ENCODE peak calls at places on chromosomes 4 and X, in six cellular contexts. One of them, this sample, is unnamed.

GRCh38 chr4:183758006-183758734 is 99.1 kb downstream of the TRAPPC11 start:
- DNase-seq in ovary: peak
- DNase-seq in endothelial cell of umbilical vein: no peak
- DNase-seq in H54: no peak
- DNase-seq in HCT116: no peak
- DNase-seq in esophagus squamous epithelium: no peak
- DNase-seq in this sample: peak

GRCh38 chrX:46637937-46638336 is 64.4 kb downstream of the CHST7 start:
- DNase-seq in ovary: no peak
- DNase-seq in endothelial cell of umbilical vein: peak
- DNase-seq in H54: peak
- DNase-seq in HCT116: no peak
- DNase-seq in esophagus squamous epithelium: no peak
- DNase-seq in this sample: peak

GRCh38 chrX:123408856-123409737 is 225.0 kb downstream of the GRIA3 start:
- DNase-seq in ovary: no peak
- DNase-seq in endothelial cell of umbilical vein: no peak
- DNase-seq in H54: no peak
- DNase-seq in HCT116: no peak
- DNase-seq in esophagus squamous epithelium: no peak
- DNase-seq in this sample: no peak

GRCh38 chr4:165384608-165385007 is 5.8 kb downstream of the CPE start:
- DNase-seq in ovary: no peak
- DNase-seq in endothelial cell of umbilical vein: peak
- DNase-seq in H54: no peak
- DNase-seq in HCT116: no peak
- DNase-seq in esophagus squamous epithelium: no peak
- DNase-seq in this sample: no peak

GRCh38 chr4:180953572-180953971 is 1289.6 kb upstream of the TENM3 start:
- DNase-seq in ovary: no peak
- DNase-seq in endothelial cell of umbilical vein: no peak
- DNase-seq in H54: no peak
- DNase-seq in HCT116: peak
- DNase-seq in esophagus squamous epithelium: no peak
- DNase-seq in this sample: no peak

GRCh38 chr4:118034061-118034785 is at the start of gene NDST3:
- DNase-seq in ovary: no peak
- DNase-seq in endothelial cell of umbilical vein: peak
- DNase-seq in H54: peak
- DNase-seq in HCT116: peak
- DNase-seq in esophagus squamous epithelium: no peak
- DNase-seq in this sample: peak

GRCh38 chr4:45063166-45063565 is 336.8 kb upstream of the GNPDA2 start:
- DNase-seq in ovary: no peak
- DNase-seq in endothelial cell of umbilical vein: no peak
- DNase-seq in H54: no peak
- DNase-seq in HCT116: no peak
- DNase-seq in esophagus squamous epithelium: no peak
- DNase-seq in this sample: no peak

GRCh38 chr4:70666369-70666768 is at the start of gene JCHAIN:
- DNase-seq in ovary: no peak
- DNase-seq in endothelial cell of umbilical vein: no peak
- DNase-seq in H54: no peak
- DNase-seq in HCT116: no peak
- DNase-seq in esophagus squamous epithelium: no peak
- DNase-seq in this sample: no peak

GRCh38 chr4:27790911-27791310 is 930.3 kb downstream of the STIM2 start:
- DNase-seq in ovary: no peak
- DNase-seq in endothelial cell of umbilical vein: no peak
- DNase-seq in H54: no peak
- DNase-seq in HCT116: no peak
- DNase-seq in esophagus squamous epithelium: no peak
- DNase-seq in this sample: no peak

GRCh38 chrX:18119856-18120255 is 100.8 kb downstream of the BEND2 start:
- DNase-seq in ovary: no peak
- DNase-seq in endothelial cell of umbilical vein: no peak
- DNase-seq in H54: no peak
- DNase-seq in HCT116: no peak
- DNase-seq in esophagus squamous epithelium: no peak
- DNase-seq in this sample: no peak

GRCh38 chr4:154720123-154720522 is 23.7 kb upstream of the LRAT start:
- DNase-seq in ovary: no peak
- DNase-seq in endothelial cell of umbilical vein: no peak
- DNase-seq in H54: no peak
- DNase-seq in HCT116: peak
- DNase-seq in esophagus squamous epithelium: no peak
- DNase-seq in this sample: peak

GRCh38 chrX:17616936-17617335 is 120.4 kb upstream of the SCML1 start:
- DNase-seq in ovary: no peak
- DNase-seq in endothelial cell of umbilical vein: no peak
- DNase-seq in H54: no peak
- DNase-seq in HCT116: no peak
- DNase-seq in esophagus squamous epithelium: no peak
- DNase-seq in this sample: no peak

GRCh38 chr4:129014566-129015509 is 78.5 kb downstream of the SCLT1 start:
- DNase-seq in ovary: no peak
- DNase-seq in endothelial cell of umbilical vein: no peak
- DNase-seq in H54: no peak
- DNase-seq in HCT116: no peak
- DNase-seq in esophagus squamous epithelium: no peak
- DNase-seq in this sample: no peak

GRCh38 chr4:176814770-176815169 is 22.0 kb upstream of the VEGFC start:
- DNase-seq in ovary: no peak
- DNase-seq in endothelial cell of umbilical vein: no peak
- DNase-seq in H54: no peak
- DNase-seq in HCT116: no peak
- DNase-seq in esophagus squamous epithelium: no peak
- DNase-seq in this sample: no peak

GRCh38 chr4:5037553-5038551 is 13.4 kb upstream of the STK32B start:
- DNase-seq in ovary: no peak
- DNase-seq in endothelial cell of umbilical vein: peak
- DNase-seq in H54: peak
- DNase-seq in HCT116: no peak
- DNase-seq in esophagus squamous epithelium: no peak
- DNase-seq in this sample: peak

GRCh38 chr4:146155152-146155724 is 20.3 kb upstream of the LSM6 start:
- DNase-seq in ovary: no peak
- DNase-seq in endothelial cell of umbilical vein: no peak
- DNase-seq in H54: no peak
- DNase-seq in HCT116: no peak
- DNase-seq in esophagus squamous epithelium: no peak
- DNase-seq in this sample: no peak

GRCh38 chr4:150155391-150155790 is 77.1 kb downstream of the DCLK2 start:
- DNase-seq in ovary: no peak
- DNase-seq in endothelial cell of umbilical vein: peak
- DNase-seq in H54: no peak
- DNase-seq in HCT116: no peak
- DNase-seq in esophagus squamous epithelium: no peak
- DNase-seq in this sample: no peak

GRCh38 chr4:8643986-8644385 is 51.4 kb downstream of the CPZ start:
- DNase-seq in ovary: no peak
- DNase-seq in endothelial cell of umbilical vein: no peak
- DNase-seq in H54: no peak
- DNase-seq in HCT116: no peak
- DNase-seq in esophagus squamous epithelium: no peak
- DNase-seq in this sample: no peak

GRCh38 chrX:41705042-41705441 is 16.3 kb downstream of the GPR34 start:
- DNase-seq in ovary: no peak
- DNase-seq in endothelial cell of umbilical vein: no peak
- DNase-seq in H54: no peak
- DNase-seq in HCT116: no peak
- DNase-seq in esophagus squamous epithelium: no peak
- DNase-seq in this sample: no peak

GRCh38 chr4:148054275-148054674 is 322.4 kb downstream of the ARHGAP10 start:
- DNase-seq in ovary: no peak
- DNase-seq in endothelial cell of umbilical vein: peak
- DNase-seq in H54: no peak
- DNase-seq in HCT116: no peak
- DNase-seq in esophagus squamous epithelium: no peak
- DNase-seq in this sample: no peak

GRCh38 chr4:88027611-88028608 is 20.5 kb downstream of the PKD2 start:
- DNase-seq in ovary: no peak
- DNase-seq in endothelial cell of umbilical vein: peak
- DNase-seq in H54: no peak
- DNase-seq in HCT116: no peak
- DNase-seq in esophagus squamous epithelium: no peak
- DNase-seq in this sample: peak

GRCh38 chrX:40189018-40189417 is 91.3 kb upstream of the BCOR start:
- DNase-seq in ovary: no peak
- DNase-seq in endothelial cell of umbilical vein: no peak
- DNase-seq in H54: no peak
- DNase-seq in HCT116: no peak
- DNase-seq in esophagus squamous epithelium: no peak
- DNase-seq in this sample: no peak

GRCh38 chrX:40195368-40195767 is 97.6 kb upstream of the BCOR start:
- DNase-seq in ovary: no peak
- DNase-seq in endothelial cell of umbilical vein: no peak
- DNase-seq in H54: no peak
- DNase-seq in HCT116: no peak
- DNase-seq in esophagus squamous epithelium: no peak
- DNase-seq in this sample: no peak

GRCh38 chrX:40184968-40185367 is 87.2 kb upstream of the BCOR start:
- DNase-seq in ovary: no peak
- DNase-seq in endothelial cell of umbilical vein: no peak
- DNase-seq in H54: no peak
- DNase-seq in HCT116: no peak
- DNase-seq in esophagus squamous epithelium: no peak
- DNase-seq in this sample: no peak

GRCh38 chrX:40192196-40192595 is 94.4 kb upstream of the BCOR start:
- DNase-seq in ovary: no peak
- DNase-seq in endothelial cell of umbilical vein: no peak
- DNase-seq in H54: no peak
- DNase-seq in HCT116: no peak
- DNase-seq in esophagus squamous epithelium: no peak
- DNase-seq in this sample: no peak

DNA sequence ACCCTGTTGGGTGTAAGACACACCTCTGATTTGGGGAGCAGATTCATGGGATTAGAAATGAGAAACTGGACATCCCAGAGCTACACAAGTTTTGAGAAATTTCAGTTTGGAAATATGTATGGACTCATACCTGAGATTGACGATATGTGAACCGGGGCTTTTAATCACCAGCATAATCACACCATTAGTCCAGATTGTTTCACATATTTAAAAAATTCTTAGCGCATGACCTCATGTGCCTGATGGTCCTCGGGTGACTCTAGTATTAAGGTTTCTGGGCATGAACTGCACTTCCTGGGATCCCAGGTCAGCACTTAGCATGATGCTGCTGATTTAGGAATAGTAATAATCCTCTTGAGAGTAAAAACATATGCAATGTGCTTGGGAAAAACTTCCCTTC is 91.9 kb upstream of the BCOR start:
- DNase-seq in ovary: no peak
- DNase-seq in endothelial cell of umbilical vein: no peak
- DNase-seq in H54: no peak
- DNase-seq in HCT116: no peak
- DNase-seq in esophagus squamous epithelium: no peak
- DNase-seq in this sample: no peak
- TF ChIP-seq POLR2A in ovary: no peak
- TF ChIP-seq POLR2A in endothelial cell of umbilical vein: no peak
- TF ChIP-seq POLR2A in H54: no peak
- TF ChIP-seq POLR2A in HCT116: no peak
- TF ChIP-seq POLR2A in esophagus squamous epithelium: no peak
- TF ChIP-seq POLR2A in this sample: no peak

GRCh38 chr4:3177905-3178304 is 71.1 kb upstream of the MSANTD1 start:
- DNase-seq in ovary: no peak
- DNase-seq in endothelial cell of umbilical vein: no peak
- DNase-seq in H54: no peak
- DNase-seq in HCT116: no peak
- DNase-seq in esophagus squamous epithelium: no peak
- DNase-seq in this sample: no peak
- TF ChIP-seq POLR2A in ovary: no peak
- TF ChIP-seq POLR2A in endothelial cell of umbilical vein: no peak
- TF ChIP-seq POLR2A in H54: no peak
- TF ChIP-seq POLR2A in HCT116: no peak
- TF ChIP-seq POLR2A in esophagus squamous epithelium: no peak
- TF ChIP-seq POLR2A in this sample: no peak

GRCh38 chr4:40243390-40243948 is 46.6 kb downstream of the RHOH start:
- DNase-seq in ovary: no peak
- DNase-seq in endothelial cell of umbilical vein: no peak
- DNase-seq in H54: no peak
- DNase-seq in HCT116: no peak
- DNase-seq in esophagus squamous epithelium: no peak
- DNase-seq in this sample: no peak

GRCh38 chr4:40246938-40247337 is 50.1 kb downstream of the RHOH start:
- DNase-seq in ovary: no peak
- DNase-seq in endothelial cell of umbilical vein: no peak
- DNase-seq in H54: no peak
- DNase-seq in HCT116: no peak
- DNase-seq in esophagus squamous epithelium: no peak
- DNase-seq in this sample: no peak

GRCh38 chr4:40246547-40246900 is 49.7 kb downstream of the RHOH start:
- DNase-seq in ovary: no peak
- DNase-seq in endothelial cell of umbilical vein: no peak
- DNase-seq in H54: no peak
- DNase-seq in HCT116: no peak
- DNase-seq in esophagus squamous epithelium: no peak
- DNase-seq in this sample: no peak

GRCh38 chr4:40247350-40247749 is 50.5 kb downstream of the RHOH start:
- DNase-seq in ovary: no peak
- DNase-seq in endothelial cell of umbilical vein: no peak
- DNase-seq in H54: no peak
- DNase-seq in HCT116: no peak
- DNase-seq in esophagus squamous epithelium: peak
- DNase-seq in this sample: no peak

GRCh38 chr4:40245794-40246546 is 49.1 kb downstream of the RHOH start:
- DNase-seq in ovary: no peak
- DNase-seq in endothelial cell of umbilical vein: no peak
- DNase-seq in H54: no peak
- DNase-seq in HCT116: no peak
- DNase-seq in esophagus squamous epithelium: no peak
- DNase-seq in this sample: no peak
- TF ChIP-seq POLR2A in ovary: no peak
- TF ChIP-seq POLR2A in endothelial cell of umbilical vein: no peak
- TF ChIP-seq POLR2A in H54: no peak
- TF ChIP-seq POLR2A in HCT116: no peak
- TF ChIP-seq POLR2A in esophagus squamous epithelium: no peak
- TF ChIP-seq POLR2A in this sample: no peak

DNA sequence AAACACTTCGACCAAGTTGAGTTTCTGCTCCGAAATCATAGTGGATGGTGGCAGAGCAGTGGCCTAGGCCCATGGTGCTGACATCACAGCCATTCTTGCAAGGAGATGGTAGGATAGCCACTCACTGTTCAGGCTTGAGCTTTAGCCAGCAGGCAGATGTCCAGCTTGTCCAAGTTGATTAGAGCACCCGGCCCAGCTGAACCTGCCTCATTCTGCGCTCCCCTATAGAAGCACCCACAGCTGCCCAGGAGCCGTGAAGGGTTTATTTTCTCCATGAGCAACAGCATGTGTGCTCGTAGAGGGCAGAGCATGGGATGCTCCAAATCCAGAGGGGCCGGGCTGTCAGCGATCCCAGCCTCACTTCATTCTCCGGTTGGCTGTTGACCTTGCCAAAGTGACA is 16.2 kb downstream of the PIGG start:
- DNase-seq in ovary: no peak
- DNase-seq in endothelial cell of umbilical vein: no peak
- DNase-seq in H54: no peak
- DNase-seq in HCT116: no peak
- DNase-seq in esophagus squamous epithelium: no peak
- DNase-seq in this sample: no peak
- TF ChIP-seq POLR2A in ovary: no peak
- TF ChIP-seq POLR2A in endothelial cell of umbilical vein: no peak
- TF ChIP-seq POLR2A in H54: no peak
- TF ChIP-seq POLR2A in HCT116: no peak
- TF ChIP-seq POLR2A in esophagus squamous epithelium: no peak
- TF ChIP-seq POLR2A in this sample: no peak

GRCh38 chr4:1578968-1579833 is 104.9 kb downstream of the FAM53A start:
- DNase-seq in ovary: peak
- DNase-seq in endothelial cell of umbilical vein: peak
- DNase-seq in H54: peak
- DNase-seq in HCT116: peak
- DNase-seq in esophagus squamous epithelium: peak
- DNase-seq in this sample: peak
- TF ChIP-seq POLR2A in ovary: peak
- TF ChIP-seq POLR2A in endothelial cell of umbilical vein: no peak
- TF ChIP-seq POLR2A in H54: peak
- TF ChIP-seq POLR2A in HCT116: no peak
- TF ChIP-seq POLR2A in esophagus squamous epithelium: peak
- TF ChIP-seq POLR2A in this sample: peak

This sample was measured in erythroblast.